ENCODE peak calls at places on chromosomes 5 and 9, in six cellular contexts. O is A172, L is germinal center, M is NCI-H1092 treated with DMSO at 0.1 percent for 48 hours, I is lung, H is T-cell. P is an unnamed sample.
A peak's percentile ranks its signal among the peaks of the same experiment; 100 is the strongest.

GRCh38 chr5:151034422-151035379 is 14.3 kb downstream of the GPX3 start:
- DNase-seq in I (no peak), O (no peak), L (no peak), M (no peak), H (no peak), P (no peak)

GRCh38 chr9:136095028-136095494 is at the start of gene NACC2:
- DNase-seq in I (no peak), O (no peak), H (no peak), M (no peak), L (no peak), P (peak; percentile 35)

GRCh38 chr5:91212336-91213092 is 170.6 kb downstream of the ARRDC3 start:
- DNase-seq in M (no peak), O (peak; percentile 80), L (no peak), H (no peak), I (no peak), P (no peak)

GRCh38 chr5:143118222-143118621 is 285.3 kb downstream of the NR3C1 start:
- DNase-seq in O (no peak), I (no peak), L (peak; percentile 24), M (no peak), H (no peak), P (no peak)

GRCh38 chr5:10681605-10682428 is 79.2 kb downstream of the DAP start:
- DNase-seq in O (no peak), L (no peak), M (no peak), I (no peak), H (no peak), P (no peak)

GRCh38 chr9:13377286-13377925 is 97.9 kb upstream of the MPDZ start:
- DNase-seq in M (no peak), L (no peak), I (no peak), H (no peak), O (no peak), P (no peak)

GRCh38 chr5:92391-93220 is 638 bp downstream of the PLEKHG4B start:
- DNase-seq in O (no peak), H (no peak), M (no peak), I (no peak), L (no peak), P (no peak)

GRCh38 chr9:135785013-135785575 is 83.1 kb downstream of the KCNT1 start:
- DNase-seq in O (no peak), M (no peak), I (no peak), L (no peak), H (no peak), P (no peak)

GRCh38 chr9:136726631-136727191 is 14.3 kb downstream of the DIPK1B start:
- DNase-seq in M (no peak), I (no peak), O (peak; percentile 53), L (peak; percentile 69), H (peak; percentile 42), P (no peak)

GRCh38 chr9:93011114-93011513 is 47.4 kb upstream of the SUSD3 start:
- DNase-seq in I (no peak), O (no peak), L (no peak), M (no peak), H (no peak), P (no peak)

GRCh38 chr5:14569948-14570691 is 11.5 kb upstream of the OTULINL start:
- DNase-seq in O (no peak), H (no peak), M (no peak), I (no peak), L (no peak), P (no peak)

GRCh38 chr9:131237931-131238401 is 38.3 kb downstream of the FAM78A start:
- DNase-seq in L (peak; percentile 72), H (peak; percentile 82), O (peak; percentile 30), I (peak; percentile 73), M (peak; percentile 5), P (peak; percentile 42)

GRCh38 chr5:39948867-39949468 is 524.2 kb upstream of the DAB2 start:
- DNase-seq in I (peak; percentile 68), L (peak; percentile 47), H (peak; percentile 42), O (peak; percentile 71), M (peak; percentile 26), P (no peak)

GRCh38 chr5:14414615-14415515 is 166.7 kb upstream of the OTULINL start:
- DNase-seq in L (no peak), M (no peak), I (no peak), O (no peak), H (no peak), P (no peak)